ENCODE peak calls at places on chromosomes 11 and 22, in four cellular contexts. F is HCT116, S is HepG2, P is K562. J is an unnamed sample.
A peak's percentile ranks its signal among the peaks of the same experiment; 100 is the strongest.

GRCh38 chr11:10017050-10017449 is 277.0 kb downstream of the SBF2 start:
- DNase-seq in F (no peak), S (no peak), P (no peak), J (no peak)

GRCh38 chr22:21866821-21867527 is 471 bp downstream of the MAPK1 start:
- DNase-seq in F (no peak), S (no peak), P (peak; percentile 88), J (no peak)

GRCh38 chr11:111574373-111575230 is 27.6 kb upstream of the SIK2 start:
- DNase-seq in F (no peak), S (no peak), P (no peak), J (no peak)

GRCh38 chr11:19686234-19686633 is 26.4 kb upstream of the NAV2 start:
- DNase-seq in F (no peak), S (no peak), P (no peak), J (no peak)

GRCh38 chr11:20597924-20598484 is 1.4 kb upstream of the SLC6A5 start:
- DNase-seq in F (no peak), S (no peak), P (no peak), J (no peak)

GRCh38 chr11:47175746-47176327 is 842 bp downstream of the ARFGAP2 start:
- DNase-seq in F (no peak), S (no peak), P (no peak), J (no peak)

GRCh38 chr11:15569626-15570025 is 454.9 kb downstream of the INSC start:
- DNase-seq in F (no peak), S (no peak), P (no peak), J (no peak)

GRCh38 chr11:45248501-45249011 is 37.6 kb downstream of the SYT13 start:
- DNase-seq in F (no peak), S (no peak), P (no peak), J (no peak)

GRCh38 chr22:46947516-46948260 is 185.2 kb downstream of the TBC1D22A start:
- DNase-seq in F (no peak), S (no peak), P (no peak), J (no peak)

GRCh38 chr11:101666916-101667315 is 83.1 kb upstream of the TRPC6 start:
- DNase-seq in F (no peak), S (no peak), P (no peak), J (no peak)

GRCh38 chr11:130726234-130726559 is 190.1 kb downstream of the SNX19 start:
- DNase-seq in F (no peak), S (no peak), P (no peak), J (no peak)

GRCh38 chr22:50252081-50253045 is 1.3 kb upstream of the HDAC10 start:
- DNase-seq in F (no peak), S (peak; percentile 39), P (no peak), J (no peak)

GRCh38 chr11:123434262-123434661 is 4.2 kb downstream of the GRAMD1B start:
- DNase-seq in F (peak; percentile 43), S (no peak), P (peak; percentile 22), J (no peak)

GRCh38 chr11:112453601-112454577 is 193.2 kb upstream of the PLET1 start:
- DNase-seq in F (peak; percentile 34), S (peak; percentile 29), P (peak; percentile 70), J (peak; percentile 25)

GRCh38 chr22:19877626-19878339 is 23.1 kb upstream of the GNB1L start:
- DNase-seq in F (no peak), S (no peak), P (no peak), J (no peak)

GRCh38 chr11:19018901-19019300 is 41.6 kb downstream of the MRGPRX2 start:
- DNase-seq in F (no peak), S (peak; percentile 12), P (no peak), J (peak; percentile 6)

GRCh38 chr11:67376873-67377808 is 3.7 kb upstream of the CLCF1 start:
- DNase-seq in F (no peak), S (no peak), P (no peak), J (no peak)

GRCh38 chr11:61973603-61974162 is 6.2 kb upstream of the FTH1 start:
- DNase-seq in F (no peak), S (peak; percentile 53), P (peak; percentile 15), J (no peak)

GRCh38 chr11:122202951-122203456 is 87.0 kb upstream of the BLID start:
- DNase-seq in F (peak; percentile 81), S (peak; percentile 17), P (peak; percentile 50), J (peak; percentile 43)

GRCh38 chr11:134139873-134140331 is 71.0 kb downstream of the JAM3 start:
- DNase-seq in F (peak; percentile 62), S (peak; percentile 58), P (peak; percentile 46), J (peak; percentile 54)

GRCh38 chr11:26753738-26754504 is 32.1 kb upstream of the SLC5A12 start:
- DNase-seq in F (peak; percentile 2), S (peak; percentile 56), P (peak; percentile 7), J (peak; percentile 23)

GRCh38 chr22:49243335-49243734 is 584.3 kb downstream of the BRD1 start:
- DNase-seq in F (no peak), S (no peak), P (no peak), J (no peak)

GRCh38 chr22:44172370-44173108 is 8.2 kb upstream of the PARVG start:
- DNase-seq in F (no peak), S (no peak), P (peak; percentile 14), J (no peak)
- TF ChIP-seq ZNF274 in F (no peak), S (no peak), P (no peak), J (no peak)

DNA sequence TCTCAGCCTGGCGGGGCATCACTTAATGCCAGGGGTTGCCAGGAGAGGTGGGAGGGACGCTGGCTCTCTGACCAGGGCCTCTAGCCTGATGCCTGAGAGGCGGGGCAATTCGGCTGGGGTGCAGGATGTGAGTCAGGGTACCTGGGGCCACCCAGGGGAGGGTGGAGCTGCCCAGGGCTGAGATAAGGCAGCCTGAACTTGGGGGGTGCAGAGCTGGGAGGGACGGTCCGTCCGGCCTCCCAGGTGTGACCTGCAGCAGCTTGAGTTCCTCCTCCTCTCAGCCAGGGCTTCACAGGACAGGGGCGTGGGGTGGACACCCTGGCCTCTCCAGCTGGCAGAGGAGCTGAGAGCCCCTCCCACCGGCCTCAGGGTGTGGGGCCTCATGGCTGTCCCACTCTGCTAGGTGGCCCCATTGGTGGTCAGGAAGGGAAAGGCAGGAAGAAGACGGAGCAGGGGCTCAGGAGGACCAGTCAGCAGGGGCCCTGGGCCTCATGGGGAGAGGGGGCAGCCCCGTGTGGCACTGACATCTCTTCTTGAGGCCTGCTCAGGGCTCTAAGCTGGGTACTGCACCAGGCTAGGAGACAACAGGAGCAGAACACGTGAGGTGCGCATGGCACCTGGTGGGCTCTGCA is 942 bp upstream of the RPS6KA4 start:
- DNase-seq in F (no peak), S (peak; percentile 20), P (peak; percentile 85), J (no peak)
- H3K9ac ChIP-seq in F (peak overlapping the region; percentile 95), S (peak overlapping the region; percentile 93), P (peak overlapping the region; percentile 97), J (peak overlapping the region; percentile 94)

GRCh38 chr11:8040261-8040920 is 40.6 kb upstream of the TUB start:
- DNase-seq in F (no peak), S (no peak), P (no peak), J (no peak)

GRCh38 chr11:8038393-8038792 is 42.6 kb upstream of the TUB start:
- DNase-seq in F (no peak), S (no peak), P (no peak), J (no peak)

GRCh38 chr11:8038811-8039529 is 42.0 kb upstream of the TUB start:
- DNase-seq in F (no peak), S (no peak), P (no peak), J (no peak)

GRCh38 chr11:8040921-8041285 is 40.1 kb upstream of the TUB start:
- DNase-seq in F (no peak), S (no peak), P (no peak), J (no peak)

DNA sequence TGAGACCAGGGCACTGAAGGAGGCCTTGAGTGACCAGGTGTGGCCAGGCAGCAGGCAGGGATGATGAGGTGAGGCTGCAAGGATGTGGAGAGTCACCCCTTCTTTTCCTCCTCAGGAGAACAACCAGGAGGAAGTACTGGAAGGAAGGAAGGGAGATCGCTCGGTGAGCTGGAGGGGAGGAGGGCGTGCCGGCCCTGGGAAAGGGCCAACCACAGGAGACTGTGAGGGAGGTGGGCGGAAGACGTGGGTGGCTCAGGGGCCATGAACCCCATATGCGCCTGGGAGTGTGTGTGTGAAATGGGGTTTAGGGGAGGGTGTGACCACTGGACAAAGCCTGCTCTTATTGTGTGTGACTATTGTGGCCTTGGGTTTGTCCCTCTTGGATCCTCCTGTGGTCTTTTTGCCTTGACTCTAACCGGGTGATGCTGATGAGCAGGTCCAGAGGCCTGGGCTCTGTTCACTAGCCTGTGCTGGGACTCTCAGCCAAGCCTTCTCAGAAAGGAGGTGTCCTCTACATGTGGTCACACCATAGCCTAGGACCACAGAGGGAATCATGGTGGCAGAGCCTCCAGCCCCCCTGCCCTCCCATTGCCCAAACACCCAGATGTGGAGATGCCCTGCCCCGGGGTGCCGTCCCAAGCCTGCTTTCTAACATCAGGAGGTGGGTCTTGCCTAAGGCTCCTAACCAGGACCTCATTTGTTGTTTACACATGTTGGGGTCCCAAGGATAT is 41.3 kb upstream of the TUB start:
- DNase-seq in F (no peak), S (no peak), P (no peak), J (no peak)
- H3K4me3 ChIP-seq in F (no peak overlapping the region), S (no peak overlapping the region), P (no peak overlapping the region), J (no peak overlapping the region)

GRCh38 chr11:32830413-32830738 is 649 bp downstream of the PRRG4 start:
- DNase-seq in F (no peak), S (peak; percentile 62), P (no peak), J (no peak)
- TF ChIP-seq ZNF274 in F (no peak), S (no peak), P (no peak), J (no peak)

DNA sequence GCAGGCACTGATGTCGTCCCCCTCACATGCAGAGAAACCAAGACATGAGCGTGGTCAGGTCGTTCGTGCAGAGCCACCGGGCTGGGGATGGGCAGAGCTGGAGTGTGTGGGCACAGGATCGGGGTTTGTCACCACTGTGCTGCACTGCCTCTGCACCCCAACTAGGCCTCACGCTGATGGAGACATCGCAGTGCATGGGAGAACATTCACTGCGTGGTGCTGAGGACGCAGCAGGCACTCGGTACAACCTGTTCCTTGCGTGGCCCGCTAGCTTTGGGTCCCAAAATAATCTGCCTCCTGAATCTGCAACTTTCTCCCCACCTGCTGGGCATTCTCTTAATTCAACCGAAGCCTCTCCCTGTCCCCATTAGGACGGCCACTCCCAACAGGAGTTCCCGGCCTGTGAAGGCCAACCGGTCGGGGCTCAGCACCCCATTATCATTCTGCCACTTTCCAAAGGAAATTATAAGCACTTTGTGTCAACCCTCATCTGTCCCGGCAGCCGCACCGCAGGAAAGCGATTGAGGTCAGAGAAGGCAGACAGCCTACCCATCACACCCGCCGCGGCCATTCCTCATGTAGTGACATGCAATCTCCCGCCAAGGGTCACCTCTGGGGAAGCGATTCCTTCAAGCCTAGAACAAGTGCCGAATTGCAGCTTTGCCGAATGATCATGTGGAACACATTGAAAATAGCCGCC is 490.4 kb downstream of the MN1 start:
- DNase-seq in F (no peak), S (no peak), P (no peak), J (no peak)
- H3K9ac ChIP-seq in F (no peak overlapping the region), S (no peak overlapping the region), P (no peak overlapping the region), J (no peak overlapping the region)

GRCh38 chr11:115564851-115565250 is 60.6 kb upstream of the CADM1 start:
- DNase-seq in F (no peak), S (no peak), P (no peak), J (no peak)

GRCh38 chr11:115561116-115561515 is 56.9 kb upstream of the CADM1 start:
- DNase-seq in F (no peak), S (no peak), P (no peak), J (no peak)

GRCh38 chr11:115566185-115566765 is 62.1 kb upstream of the CADM1 start:
- DNase-seq in F (no peak), S (no peak), P (no peak), J (no peak)
- H3K4me3 ChIP-seq in F (no peak overlapping the region), S (no peak overlapping the region), P (no peak overlapping the region), J (no peak overlapping the region)